ENCODE peak calls at places on chromosomes 2 and 18, in four cellular contexts. C, Z, A and S are unnamed samples.

GRCh38 chr2:174744111-174744510 is 20.2 kb downstream of the CHRNA1 start:
- DNase-seq in C (no peak), Z (no peak), A (no peak), S (no peak)

GRCh38 chr2:69223759-69224494 is 163.1 kb downstream of the GFPT1 start:
- DNase-seq in C (no peak), Z (no peak), A (no peak), S (no peak)

GRCh38 chr2:70947556-70948184 is 12.0 kb downstream of the ATP6V1B1 start:
- DNase-seq in C (peak), Z (peak), A (peak), S (no peak)

GRCh38 chr2:159515482-159515881 is 100.9 kb downstream of the BAZ2B start:
- DNase-seq in C (no peak), Z (no peak), A (no peak), S (no peak)

GRCh38 chr2:54879037-54879436 is 155.6 kb downstream of the EML6 start:
- DNase-seq in C (no peak), Z (no peak), A (no peak), S (no peak)

GRCh38 chr2:182915369-182916326 is 49.2 kb upstream of the FRZB start:
- DNase-seq in C (no peak), Z (peak), A (peak), S (no peak)

GRCh38 chr2:139518276-139518675 is 738.1 kb upstream of the NXPH2 start:
- DNase-seq in C (no peak), Z (no peak), A (no peak), S (no peak)

GRCh38 chr2:149611100-149611820 is 23.7 kb upstream of the MMADHC start:
- DNase-seq in C (no peak), Z (no peak), A (no peak), S (no peak)

GRCh38 chr2:181528441-181528840 is 71.3 kb downstream of the ITGA4 start:
- DNase-seq in C (no peak), Z (no peak), A (no peak), S (no peak)

GRCh38 chr18:12820526-12820925 is 63.5 kb downstream of the PTPN2 start:
- DNase-seq in C (no peak), Z (no peak), A (no peak), S (no peak)

GRCh38 chr2:2758793-2759367 is 427.8 kb upstream of the MYT1L start:
- DNase-seq in C (no peak), Z (no peak), A (no peak), S (no peak)